ENCODE peak calls at places on chromosomes 5 and 9, in eight cellular contexts. One of them, this sample, is unnamed.

GRCh38 chr9:76342862-76343261 is 51.4 kb downstream of the RFK start:
- DNase-seq in body of pancreas: no peak
- DNase-seq in suprapubic skin: no peak
- DNase-seq in thoracic aorta: no peak
- DNase-seq in endothelial cell: no peak
- DNase-seq in stomach: no peak
- DNase-seq in NB4: no peak
- DNase-seq in Calu3: no peak
- DNase-seq in this sample: no peak

GRCh38 chr5:61301820-61302563 is 30.1 kb upstream of the ZSWIM6 start:
- DNase-seq in body of pancreas: peak; percentile 91
- DNase-seq in suprapubic skin: no peak
- DNase-seq in thoracic aorta: peak; percentile 71
- DNase-seq in endothelial cell: no peak
- DNase-seq in stomach: peak; percentile 88
- DNase-seq in NB4: no peak
- DNase-seq in Calu3: peak; percentile 86
- DNase-seq in this sample: peak; percentile 99

GRCh38 chr9:137236936-137237421 is 4.1 kb upstream of the TUBB4B start:
- DNase-seq in body of pancreas: no peak
- DNase-seq in suprapubic skin: no peak
- DNase-seq in thoracic aorta: no peak
- DNase-seq in endothelial cell: no peak
- DNase-seq in stomach: no peak
- DNase-seq in NB4: peak; percentile 61
- DNase-seq in Calu3: no peak
- DNase-seq in this sample: no peak

GRCh38 chr9:77132991-77133390 is 44.3 kb upstream of the VPS13A start:
- DNase-seq in body of pancreas: no peak
- DNase-seq in suprapubic skin: no peak
- DNase-seq in thoracic aorta: no peak
- DNase-seq in endothelial cell: no peak
- DNase-seq in stomach: no peak
- DNase-seq in NB4: no peak
- DNase-seq in Calu3: no peak
- DNase-seq in this sample: no peak

GRCh38 chr5:1319436-1320343 is 24.8 kb upstream of the TERT start:
- DNase-seq in body of pancreas: no peak
- DNase-seq in suprapubic skin: peak; percentile 56
- DNase-seq in thoracic aorta: no peak
- DNase-seq in endothelial cell: no peak
- DNase-seq in stomach: peak; percentile 63
- DNase-seq in NB4: no peak
- DNase-seq in Calu3: no peak
- DNase-seq in this sample: no peak

GRCh38 chr5:54743997-54744788 is 226.6 kb downstream of the SNX18 start:
- DNase-seq in body of pancreas: peak; percentile 17
- DNase-seq in suprapubic skin: no peak
- DNase-seq in thoracic aorta: no peak
- DNase-seq in endothelial cell: no peak
- DNase-seq in stomach: peak; percentile 43
- DNase-seq in NB4: peak; percentile 80
- DNase-seq in Calu3: peak; percentile 32
- DNase-seq in this sample: no peak

GRCh38 chr9:69471433-69471832 is 146.4 kb downstream of the ENTREP1 start:
- DNase-seq in body of pancreas: no peak
- DNase-seq in suprapubic skin: no peak
- DNase-seq in thoracic aorta: no peak
- DNase-seq in endothelial cell: no peak
- DNase-seq in stomach: no peak
- DNase-seq in NB4: no peak
- DNase-seq in Calu3: no peak
- DNase-seq in this sample: peak; percentile 21

GRCh38 chr5:69531010-69531785 is 28.8 kb upstream of the GTF2H2C start:
- DNase-seq in body of pancreas: peak; percentile 54
- DNase-seq in suprapubic skin: no peak
- DNase-seq in thoracic aorta: no peak
- DNase-seq in endothelial cell: no peak
- DNase-seq in stomach: peak; percentile 42
- DNase-seq in NB4: no peak
- DNase-seq in Calu3: no peak
- DNase-seq in this sample: no peak

GRCh38 chr9:27168496-27168895 is 59.5 kb downstream of the TEK start:
- DNase-seq in body of pancreas: no peak
- DNase-seq in suprapubic skin: no peak
- DNase-seq in thoracic aorta: no peak
- DNase-seq in endothelial cell: no peak
- DNase-seq in stomach: no peak
- DNase-seq in NB4: no peak
- DNase-seq in Calu3: no peak
- DNase-seq in this sample: peak; percentile 17

GRCh38 chr5:149915392-149916260 is 29.0 kb downstream of the PDE6A start:
- DNase-seq in body of pancreas: no peak
- DNase-seq in suprapubic skin: no peak
- DNase-seq in thoracic aorta: no peak
- DNase-seq in endothelial cell: no peak
- DNase-seq in stomach: no peak
- DNase-seq in NB4: no peak
- DNase-seq in Calu3: no peak
- DNase-seq in this sample: peak; percentile 17

GRCh38 chr5:109694451-109694891 is 4.7 kb downstream of the MAN2A1 start:
- DNase-seq in body of pancreas: no peak
- DNase-seq in suprapubic skin: no peak
- DNase-seq in thoracic aorta: no peak
- DNase-seq in endothelial cell: no peak
- DNase-seq in stomach: no peak
- DNase-seq in NB4: no peak
- DNase-seq in Calu3: no peak
- DNase-seq in this sample: no peak

GRCh38 chr5:149747141-149747832 is 17.2 kb downstream of the PPARGC1B start:
- DNase-seq in body of pancreas: peak; percentile 43
- DNase-seq in suprapubic skin: no peak
- DNase-seq in thoracic aorta: no peak
- DNase-seq in endothelial cell: no peak
- DNase-seq in stomach: peak; percentile 90
- DNase-seq in NB4: no peak
- DNase-seq in Calu3: peak; percentile 88
- DNase-seq in this sample: no peak

GRCh38 chr9:123544007-123544827 is 188.2 kb downstream of the CRB2 start:
- DNase-seq in body of pancreas: peak; percentile 19
- DNase-seq in suprapubic skin: no peak
- DNase-seq in thoracic aorta: no peak
- DNase-seq in endothelial cell: peak; percentile 43
- DNase-seq in stomach: no peak
- DNase-seq in NB4: peak; percentile 46
- DNase-seq in Calu3: peak; percentile 25
- DNase-seq in this sample: peak; percentile 65

GRCh38 chr5:173920024-173920753 is 32.0 kb downstream of the CPEB4 start:
- DNase-seq in body of pancreas: no peak
- DNase-seq in suprapubic skin: no peak
- DNase-seq in thoracic aorta: no peak
- DNase-seq in endothelial cell: no peak
- DNase-seq in stomach: no peak
- DNase-seq in NB4: peak; percentile 21
- DNase-seq in Calu3: no peak
- DNase-seq in this sample: peak; percentile 60

GRCh38 chr5:150109921-150110320 is 23.6 kb upstream of the CSF1R start:
- DNase-seq in body of pancreas: no peak
- DNase-seq in suprapubic skin: no peak
- DNase-seq in thoracic aorta: no peak
- DNase-seq in endothelial cell: no peak
- DNase-seq in stomach: no peak
- DNase-seq in NB4: no peak
- DNase-seq in Calu3: no peak
- DNase-seq in this sample: no peak

GRCh38 chr5:83562207-83562606 is 90.7 kb downstream of the VCAN start:
- DNase-seq in body of pancreas: no peak
- DNase-seq in suprapubic skin: no peak
- DNase-seq in thoracic aorta: no peak
- DNase-seq in endothelial cell: no peak
- DNase-seq in stomach: no peak
- DNase-seq in NB4: no peak
- DNase-seq in Calu3: no peak
- DNase-seq in this sample: peak; percentile 41

GRCh38 chr9:130325921-130326320 is 60.4 kb downstream of the HMCN2 start:
- DNase-seq in body of pancreas: no peak
- DNase-seq in suprapubic skin: no peak
- DNase-seq in thoracic aorta: no peak
- DNase-seq in endothelial cell: no peak
- DNase-seq in stomach: no peak
- DNase-seq in NB4: no peak
- DNase-seq in Calu3: no peak
- DNase-seq in this sample: no peak

GRCh38 chr9:130327781-130328348 is 62.3 kb downstream of the HMCN2 start:
- DNase-seq in body of pancreas: peak; percentile 26
- DNase-seq in suprapubic skin: peak; percentile 90
- DNase-seq in thoracic aorta: no peak
- DNase-seq in endothelial cell: no peak
- DNase-seq in stomach: no peak
- DNase-seq in NB4: no peak
- DNase-seq in Calu3: no peak
- DNase-seq in this sample: peak; percentile 14

GRCh38 chr9:130329061-130329460 is 63.5 kb downstream of the HMCN2 start:
- DNase-seq in body of pancreas: no peak
- DNase-seq in suprapubic skin: no peak
- DNase-seq in thoracic aorta: no peak
- DNase-seq in endothelial cell: no peak
- DNase-seq in stomach: no peak
- DNase-seq in NB4: no peak
- DNase-seq in Calu3: no peak
- DNase-seq in this sample: no peak

GRCh38 chr9:130328349-130328801 is 62.8 kb downstream of the HMCN2 start:
- DNase-seq in body of pancreas: peak; percentile 35
- DNase-seq in suprapubic skin: no peak
- DNase-seq in thoracic aorta: no peak
- DNase-seq in endothelial cell: no peak
- DNase-seq in stomach: peak; percentile 37
- DNase-seq in NB4: peak; percentile 71
- DNase-seq in Calu3: no peak
- DNase-seq in this sample: peak; percentile 72

GRCh38 chr9:130327070-130327780 is 61.7 kb downstream of the HMCN2 start:
- DNase-seq in body of pancreas: no peak
- DNase-seq in suprapubic skin: no peak
- DNase-seq in thoracic aorta: no peak
- DNase-seq in endothelial cell: peak; percentile 60
- DNase-seq in stomach: no peak
- DNase-seq in NB4: peak; percentile 51
- DNase-seq in Calu3: no peak
- DNase-seq in this sample: peak; percentile 36
- TF ChIP-seq CTCF in body of pancreas: no peak
- TF ChIP-seq CTCF in suprapubic skin: peak; percentile 22
- TF ChIP-seq CTCF in thoracic aorta: no peak
- TF ChIP-seq CTCF in endothelial cell: peak; percentile 48
- TF ChIP-seq CTCF in stomach: no peak
- TF ChIP-seq CTCF in NB4: peak; percentile 67
- TF ChIP-seq CTCF in Calu3: no peak
- TF ChIP-seq CTCF in this sample: peak; percentile 39

DNA sequence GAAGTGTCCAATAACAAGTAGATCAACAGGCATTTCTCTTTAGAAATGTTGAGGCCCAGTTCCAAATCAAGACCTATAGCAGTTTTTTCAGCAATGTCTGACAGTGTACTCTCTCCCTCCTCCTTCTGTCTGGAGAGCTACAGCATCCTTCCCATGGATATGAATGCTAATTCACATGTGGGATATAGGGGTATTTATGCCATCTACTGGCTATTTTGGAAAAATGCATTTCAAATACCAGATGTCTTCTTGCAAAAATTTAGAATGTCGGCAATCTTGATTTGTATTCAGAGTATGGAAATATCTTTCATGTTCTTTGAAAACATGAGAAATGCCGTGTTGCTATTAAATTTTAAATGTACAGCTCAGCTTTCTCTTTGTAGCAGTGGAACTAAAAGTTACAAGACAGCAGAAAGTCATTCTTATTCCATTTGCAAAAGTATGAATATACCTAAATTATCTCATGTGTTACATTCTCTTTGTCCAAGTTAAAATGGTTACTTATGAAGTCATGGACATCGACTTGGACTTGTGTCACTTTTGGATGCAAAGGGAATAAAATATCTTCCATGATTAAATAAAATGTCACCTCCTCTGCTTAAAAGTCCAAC is 647.8 kb downstream of the TAF11L14 start:
- DNase-seq in body of pancreas: no peak
- DNase-seq in suprapubic skin: no peak
- DNase-seq in thoracic aorta: no peak
- DNase-seq in endothelial cell: no peak
- DNase-seq in stomach: no peak
- DNase-seq in NB4: peak; percentile 56
- DNase-seq in Calu3: no peak
- DNase-seq in this sample: peak; percentile 30
- TF ChIP-seq CTCF in body of pancreas: peak; percentile 31
- TF ChIP-seq CTCF in suprapubic skin: peak; percentile 30
- TF ChIP-seq CTCF in thoracic aorta: peak; percentile 9
- TF ChIP-seq CTCF in endothelial cell: peak; percentile 36
- TF ChIP-seq CTCF in stomach: peak; percentile 13
- TF ChIP-seq CTCF in NB4: peak; percentile 47
- TF ChIP-seq CTCF in Calu3: no peak
- TF ChIP-seq CTCF in this sample: peak; percentile 56

DNA sequence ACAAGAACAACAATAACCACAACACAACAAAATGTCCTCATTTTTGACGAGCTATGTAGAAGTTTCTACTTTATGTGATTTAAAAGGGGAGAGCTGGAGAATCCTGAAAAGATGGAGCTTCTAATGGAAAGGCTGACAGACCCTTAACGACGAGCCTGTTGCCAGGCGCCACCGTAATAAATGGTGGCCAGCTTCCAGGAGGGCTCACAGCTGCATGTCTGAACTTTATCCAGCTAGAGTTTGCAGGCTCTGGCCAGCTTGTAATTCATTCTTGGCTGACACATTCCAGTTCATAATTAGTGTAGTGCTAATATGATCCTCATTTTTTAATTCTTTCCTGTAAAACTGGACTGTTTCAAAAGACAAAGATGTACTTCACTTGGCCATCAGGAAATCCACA is 246.7 kb downstream of the GAS1 start:
- DNase-seq in body of pancreas: peak; percentile 86
- DNase-seq in suprapubic skin: no peak
- DNase-seq in thoracic aorta: no peak
- DNase-seq in endothelial cell: no peak
- DNase-seq in stomach: peak; percentile 28
- DNase-seq in NB4: no peak
- DNase-seq in Calu3: no peak
- DNase-seq in this sample: peak; percentile 87
- TF ChIP-seq CTCF in body of pancreas: no peak
- TF ChIP-seq CTCF in suprapubic skin: no peak
- TF ChIP-seq CTCF in thoracic aorta: no peak
- TF ChIP-seq CTCF in endothelial cell: no peak
- TF ChIP-seq CTCF in stomach: no peak
- TF ChIP-seq CTCF in NB4: no peak
- TF ChIP-seq CTCF in Calu3: no peak
- TF ChIP-seq CTCF in this sample: no peak

DNA sequence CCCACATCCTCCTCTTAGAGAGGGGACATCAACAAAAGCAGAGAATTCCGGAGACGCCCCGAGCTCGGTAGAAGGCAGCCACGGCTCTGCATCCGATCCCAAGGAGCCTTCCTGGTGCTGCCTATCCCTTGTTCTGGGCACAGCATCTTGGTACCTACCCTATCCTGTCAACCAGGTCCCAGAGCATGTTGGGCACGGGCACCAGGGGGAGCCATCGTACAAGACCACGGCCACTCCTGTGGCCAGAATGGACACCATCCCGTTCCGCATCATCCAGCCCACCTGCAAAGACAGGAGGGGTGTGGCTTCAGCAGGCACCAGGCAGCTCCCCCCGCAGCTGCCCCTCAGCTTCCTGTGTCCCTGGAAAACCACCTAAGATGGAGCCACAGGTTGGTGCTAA is 62.7 kb upstream of the ZNF354A start:
- DNase-seq in body of pancreas: peak; percentile 50
- DNase-seq in suprapubic skin: no peak
- DNase-seq in thoracic aorta: no peak
- DNase-seq in endothelial cell: peak; percentile 27
- DNase-seq in stomach: peak; percentile 52
- DNase-seq in NB4: peak; percentile 57
- DNase-seq in Calu3: no peak
- DNase-seq in this sample: peak; percentile 59
- TF ChIP-seq CTCF in body of pancreas: peak; percentile 22
- TF ChIP-seq CTCF in suprapubic skin: peak; percentile 21
- TF ChIP-seq CTCF in thoracic aorta: no peak
- TF ChIP-seq CTCF in endothelial cell: no peak
- TF ChIP-seq CTCF in stomach: peak; percentile 8
- TF ChIP-seq CTCF in NB4: peak; percentile 79
- TF ChIP-seq CTCF in Calu3: no peak
- TF ChIP-seq CTCF in this sample: no peak

This sample was measured in cardiac muscle cell.